ENCODE peak calls at places on chromosomes 16 and 17, in four cellular contexts. Q is fibroblast of lung, S is HEK293T, M is breast epithelium. F is an unnamed sample.

GRCh38 chr16:3640207-3640606 is 14.3 kb upstream of the DNASE1 start:
- DNase-seq in M (no peak), Q (no peak), S (no peak), F (no peak)

GRCh38 chr17:55567240-55568216 is 56.3 kb upstream of the SMIM36 start:
- DNase-seq in S (no peak), M (no peak), Q (peak), F (no peak)

GRCh38 chr17:7328840-7329359 is at the start of gene NEURL4:
- DNase-seq in M (no peak), Q (peak), S (no peak), F (no peak)

GRCh38 chr16:69424935-69425784 is 741 bp downstream of the CYB5B start:
- DNase-seq in Q (no peak), S (no peak), M (no peak), F (no peak)

GRCh38 chr17:5027299-5027698 is 7.9 kb downstream of the SLC52A1 start:
- DNase-seq in S (no peak), Q (no peak), M (no peak), F (no peak)

GRCh38 chr17:32161029-32161428 is 18.7 kb downstream of the RHOT1 start:
- DNase-seq in S (no peak), Q (no peak), M (no peak), F (no peak)

GRCh38 chr17:68302666-68303065 is 11.4 kb downstream of the ARSG start:
- DNase-seq in M (no peak), S (no peak), Q (no peak), F (no peak)

GRCh38 chr17:7094661-7095064 is 14.6 kb upstream of the CLEC10A start:
- DNase-seq in M (no peak), S (no peak), Q (no peak), F (no peak)